ENCODE peak calls at places on chromosomes 4 and X, in six cellular contexts. One of them, this sample, is unnamed.

GRCh38 chr4:52173470-52174055 is 122.5 kb downstream of the SPATA18 start:
- DNase-seq in D341Med: no peak
- DNase-seq in cardiac muscle cell: peak
- DNase-seq in H9: no peak
- DNase-seq in right cardiac atrium: peak
- DNase-seq in central memory CD8-positive, alpha-beta T cell: no peak
- DNase-seq in this sample: no peak

GRCh38 chrX:77014655-77015377 is 432.4 kb upstream of the FGF16 start:
- DNase-seq in D341Med: no peak
- DNase-seq in cardiac muscle cell: no peak
- DNase-seq in H9: peak
- DNase-seq in right cardiac atrium: no peak
- DNase-seq in central memory CD8-positive, alpha-beta T cell: no peak
- DNase-seq in this sample: no peak

GRCh38 chr4:14867847-14868246 is 134.4 kb upstream of the CPEB2 start:
- DNase-seq in D341Med: peak
- DNase-seq in cardiac muscle cell: no peak
- DNase-seq in H9: no peak
- DNase-seq in right cardiac atrium: no peak
- DNase-seq in central memory CD8-positive, alpha-beta T cell: no peak
- DNase-seq in this sample: no peak

GRCh38 chrX:153644356-153645125 is 2.5 kb upstream of the DUSP9 start:
- DNase-seq in D341Med: peak
- DNase-seq in cardiac muscle cell: no peak
- DNase-seq in H9: peak
- DNase-seq in right cardiac atrium: peak
- DNase-seq in central memory CD8-positive, alpha-beta T cell: no peak
- DNase-seq in this sample: no peak

GRCh38 chrX:149259241-149259640 is 245.9 kb downstream of the IDS start:
- DNase-seq in D341Med: no peak
- DNase-seq in cardiac muscle cell: peak
- DNase-seq in H9: no peak
- DNase-seq in right cardiac atrium: no peak
- DNase-seq in central memory CD8-positive, alpha-beta T cell: no peak
- DNase-seq in this sample: no peak

GRCh38 chr4:38983756-38984647 is 48.2 kb downstream of the TMEM156 start:
- DNase-seq in D341Med: peak
- DNase-seq in cardiac muscle cell: peak
- DNase-seq in H9: no peak
- DNase-seq in right cardiac atrium: no peak
- DNase-seq in central memory CD8-positive, alpha-beta T cell: no peak
- DNase-seq in this sample: no peak

GRCh38 chr4:24067781-24068193 is 177.9 kb upstream of the PPARGC1A start:
- DNase-seq in D341Med: no peak
- DNase-seq in cardiac muscle cell: peak
- DNase-seq in H9: no peak
- DNase-seq in right cardiac atrium: peak
- DNase-seq in central memory CD8-positive, alpha-beta T cell: no peak
- DNase-seq in this sample: no peak

GRCh38 chrX:6917666-6918065 is 229.8 kb upstream of the STS start:
- DNase-seq in D341Med: no peak
- DNase-seq in cardiac muscle cell: no peak
- DNase-seq in H9: no peak
- DNase-seq in right cardiac atrium: no peak
- DNase-seq in central memory CD8-positive, alpha-beta T cell: no peak
- DNase-seq in this sample: no peak